ENCODE peak calls at places on chromosomes 1 and 21, in four cellular contexts. P, X, F and V are unnamed samples.

GRCh38 chr1:151920147-151920546 is 10.8 kb upstream of the THEM4 start:
- DNase-seq in P (no peak), X (no peak), F (no peak), V (peak)

GRCh38 chr21:42513985-42514882 is 582 bp downstream of the SLC37A1 start:
- DNase-seq in P (no peak), X (no peak), F (no peak), V (no peak)

GRCh38 chr21:28590722-28591121 is 402.0 kb downstream of the LTN1 start:
- DNase-seq in P (no peak), X (peak), F (no peak), V (no peak)

GRCh38 chr1:25513666-25514065 is 29.7 kb upstream of the LDLRAP1 start:
- DNase-seq in P (no peak), X (no peak), F (no peak), V (no peak)

GRCh38 chr1:156471496-156472490 is 28.8 kb downstream of the MEF2D start:
- DNase-seq in P (no peak), X (no peak), F (peak), V (no peak)

GRCh38 chr1:234887026-234887910 is 241.4 kb downstream of the TOMM20 start:
- DNase-seq in P (no peak), X (no peak), F (no peak), V (no peak)

GRCh38 chr1:219555031-219555667 is 57.8 kb downstream of the ZC3H11B start:
- DNase-seq in P (no peak), X (peak), F (no peak), V (no peak)

GRCh38 chr1:248821101-248821500 is 4.6 kb downstream of the SH3BP5L start:
- DNase-seq in P (no peak), X (no peak), F (peak), V (no peak)

GRCh38 chr1:174534789-174535188 is 87.0 kb downstream of the GPR52 start:
- DNase-seq in P (no peak), X (no peak), F (no peak), V (no peak)

GRCh38 chr21:34792504-34793089 is 123.8 kb downstream of the CLIC6 start:
- DNase-seq in P (no peak), X (no peak), F (no peak), V (no peak)

GRCh38 chr1:219812491-219813221 is 115.7 kb downstream of the SLC30A10 start:
- DNase-seq in P (peak), X (peak), F (peak), V (no peak)

GRCh38 chr1:107141491-107142369 is 891 bp downstream of the NTNG1 start:
- DNase-seq in P (peak), X (no peak), F (peak), V (no peak)

GRCh38 chr21:42941696-42942085 is 16.3 kb upstream of the ERVH48-1 start:
- DNase-seq in P (no peak), X (no peak), F (no peak), V (no peak)

GRCh38 chr1:175075572-175076568 is 8.2 kb downstream of the TNN start:
- DNase-seq in P (peak), X (no peak), F (no peak), V (no peak)

GRCh38 chr1:240602189-240602588 is 9.8 kb downstream of the GREM2 start:
- DNase-seq in P (no peak), X (no peak), F (no peak), V (no peak)

GRCh38 chr1:119631433-119632102 is 16.5 kb downstream of the ZNF697 start:
- DNase-seq in P (no peak), X (no peak), F (peak), V (no peak)

GRCh38 chr1:4986266-4986665 is 331.9 kb downstream of the AJAP1 start:
- DNase-seq in P (no peak), X (no peak), F (no peak), V (no peak)

GRCh38 chr1:241972703-241973375 is 15.3 kb downstream of the BECN2 start:
- DNase-seq in P (no peak), X (no peak), F (peak), V (no peak)
- TF ChIP-seq CEBPB in P (peak), X (peak), F (no peak), V (no peak)

GRCh38 chr1:40243371-40243770 is 4.4 kb upstream of the TMCO2 start:
- DNase-seq in P (no peak), X (no peak), F (no peak), V (no peak)

GRCh38 chr1:40240390-40240789 is 7.3 kb upstream of the TMCO2 start:
- DNase-seq in P (no peak), X (no peak), F (no peak), V (no peak)

GRCh38 chr1:40247655-40248054 is at the start of gene TMCO2:
- DNase-seq in P (no peak), X (no peak), F (peak), V (no peak)

GRCh38 chr1:40241372-40241771 is 6.4 kb upstream of the TMCO2 start:
- DNase-seq in P (no peak), X (no peak), F (no peak), V (no peak)

DNA sequence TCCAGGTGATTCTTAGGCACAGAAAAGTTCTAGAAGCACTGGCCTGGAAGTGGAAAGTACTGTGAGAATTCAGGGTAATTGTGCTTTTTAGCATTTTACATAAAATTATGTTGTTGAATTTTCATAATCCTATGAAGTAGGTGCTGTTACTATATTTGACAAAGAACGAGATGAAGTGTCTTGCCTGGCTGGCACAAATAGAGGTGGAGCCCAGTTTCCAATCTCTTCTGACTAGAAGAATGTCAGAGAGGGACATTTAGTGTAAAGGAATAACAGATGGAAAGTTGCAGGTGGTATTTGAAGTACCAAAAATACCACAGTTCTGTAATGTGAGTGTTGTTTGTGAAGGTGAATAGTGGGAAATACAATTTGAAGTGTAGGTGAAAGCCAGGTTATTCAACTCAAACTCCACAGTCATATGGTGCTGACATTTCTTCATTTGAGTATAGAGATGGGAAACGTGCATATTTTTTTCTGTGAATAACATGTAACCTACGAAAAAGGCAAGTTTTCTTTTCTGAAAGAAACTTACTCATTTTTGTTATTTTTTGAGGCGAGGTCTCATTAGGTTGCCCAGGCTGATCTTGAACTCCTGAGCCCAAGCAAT is 3.5 kb upstream of the TMCO2 start:
- DNase-seq in P (no peak), X (no peak), F (no peak), V (no peak)
- TF ChIP-seq JUND in P (no peak), X (no peak), F (no peak), V (no peak)

GRCh38 chr1:36463404-36463772 is 796 bp downstream of the MRPS15 start:
- DNase-seq in P (no peak), X (no peak), F (no peak), V (no peak)
- TF ChIP-seq CREB1 in P (no peak), X (no peak), F (no peak), V (no peak)

GRCh38 chr1:10967105-10967504 is 45.3 kb upstream of the TARDBP start:
- DNase-seq in P (no peak), X (no peak), F (no peak), V (no peak)

GRCh38 chr1:10969971-10970332 is 42.5 kb upstream of the TARDBP start:
- DNase-seq in P (no peak), X (no peak), F (no peak), V (no peak)

GRCh38 chr1:10966233-10966632 is 46.2 kb upstream of the TARDBP start:
- DNase-seq in P (no peak), X (no peak), F (no peak), V (no peak)

GRCh38 chr1:10969267-10969970 is 43.0 kb upstream of the TARDBP start:
- DNase-seq in P (no peak), X (no peak), F (no peak), V (no peak)

DNA sequence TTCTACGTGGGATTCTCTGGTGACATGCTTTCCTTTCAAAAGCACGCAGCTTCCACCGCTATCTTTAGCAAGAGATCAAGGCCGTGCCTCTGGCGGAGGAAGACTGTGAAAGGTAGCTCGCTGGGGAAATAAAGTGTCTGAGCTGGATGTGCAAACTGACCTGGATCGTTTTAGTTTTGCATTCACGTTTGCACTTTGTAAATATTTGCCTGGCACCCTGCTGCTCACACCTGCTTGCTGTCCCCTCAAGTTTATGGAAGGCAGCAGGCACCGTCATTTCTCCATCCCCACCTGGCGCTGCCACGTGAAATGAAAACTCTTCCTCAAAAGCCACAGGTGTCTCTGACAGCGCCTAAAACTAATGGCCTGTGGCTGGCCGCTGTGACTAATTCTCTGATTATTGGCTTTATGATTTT is 44.0 kb upstream of the TARDBP start:
- DNase-seq in P (no peak), X (no peak), F (no peak), V (peak)
- TF ChIP-seq CEBPB in P (no peak), X (no peak), F (no peak), V (no peak)